ENCODE peak calls at places on chromosomes 11 and 22, in nine cellular contexts. One of them, this sample, is unnamed.

GRCh38 chr22:24576793-24577192 is 16.1 kb downstream of the LRRC75B start:
- DNase-seq in fibroblast of villous mesenchyme: no peak
- DNase-seq in skeletal muscle cell: no peak
- DNase-seq in amniotic stem cell: no peak
- DNase-seq in hypothalamus: no peak
- DNase-seq in Panc1: no peak
- DNase-seq in HTR-8/SVneo: no peak
- DNase-seq in keratinocyte: no peak
- DNase-seq in CD4-positive, CD25-positive, alpha-beta regulatory T cell: no peak
- DNase-seq in this sample: no peak

GRCh38 chr22:29786026-29786425 is 18.9 kb downstream of the UQCR10 start:
- DNase-seq in HTR-8/SVneo: no peak
- DNase-seq in keratinocyte: no peak
- DNase-seq in amniotic stem cell: no peak
- DNase-seq in skeletal muscle cell: no peak
- DNase-seq in Panc1: no peak
- DNase-seq in fibroblast of villous mesenchyme: no peak
- DNase-seq in CD4-positive, CD25-positive, alpha-beta regulatory T cell: no peak
- DNase-seq in hypothalamus: no peak
- DNase-seq in this sample: no peak

GRCh38 chr22:27627444-27627833 is 174.1 kb downstream of the MN1 start:
- DNase-seq in skeletal muscle cell: no peak
- DNase-seq in HTR-8/SVneo: no peak
- DNase-seq in CD4-positive, CD25-positive, alpha-beta regulatory T cell: no peak
- DNase-seq in fibroblast of villous mesenchyme: no peak
- DNase-seq in Panc1: no peak
- DNase-seq in amniotic stem cell: no peak
- DNase-seq in keratinocyte: no peak
- DNase-seq in hypothalamus: no peak
- DNase-seq in this sample: no peak

GRCh38 chr11:7638710-7639642 is 34.3 kb downstream of the CYB5R2 start:
- DNase-seq in skeletal muscle cell: no peak
- DNase-seq in CD4-positive, CD25-positive, alpha-beta regulatory T cell: no peak
- DNase-seq in amniotic stem cell: no peak
- DNase-seq in hypothalamus: no peak
- DNase-seq in keratinocyte: no peak
- DNase-seq in Panc1: no peak
- DNase-seq in HTR-8/SVneo: no peak
- DNase-seq in fibroblast of villous mesenchyme: no peak
- DNase-seq in this sample: no peak

GRCh38 chr11:130846606-130847005 is 69.7 kb downstream of the SNX19 start:
- DNase-seq in HTR-8/SVneo: no peak
- DNase-seq in hypothalamus: no peak
- DNase-seq in Panc1: no peak
- DNase-seq in CD4-positive, CD25-positive, alpha-beta regulatory T cell: no peak
- DNase-seq in amniotic stem cell: no peak
- DNase-seq in fibroblast of villous mesenchyme: no peak
- DNase-seq in keratinocyte: no peak
- DNase-seq in skeletal muscle cell: no peak
- DNase-seq in this sample: no peak

GRCh38 chr11:125313271-125314222 is 149.0 kb downstream of the PKNOX2 start:
- DNase-seq in amniotic stem cell: no peak
- DNase-seq in HTR-8/SVneo: no peak
- DNase-seq in CD4-positive, CD25-positive, alpha-beta regulatory T cell: no peak
- DNase-seq in fibroblast of villous mesenchyme: no peak
- DNase-seq in keratinocyte: no peak
- DNase-seq in Panc1: no peak
- DNase-seq in hypothalamus: no peak
- DNase-seq in skeletal muscle cell: no peak
- DNase-seq in this sample: no peak

GRCh38 chr11:104127828-104128227 is 36.1 kb downstream of the PDGFD start:
- DNase-seq in skeletal muscle cell: peak
- DNase-seq in HTR-8/SVneo: no peak
- DNase-seq in CD4-positive, CD25-positive, alpha-beta regulatory T cell: no peak
- DNase-seq in fibroblast of villous mesenchyme: no peak
- DNase-seq in Panc1: no peak
- DNase-seq in amniotic stem cell: no peak
- DNase-seq in hypothalamus: no peak
- DNase-seq in keratinocyte: no peak
- DNase-seq in this sample: no peak

GRCh38 chr11:70758206-70758605 is 359.9 kb downstream of the CTTN start:
- DNase-seq in keratinocyte: no peak
- DNase-seq in hypothalamus: no peak
- DNase-seq in HTR-8/SVneo: no peak
- DNase-seq in skeletal muscle cell: no peak
- DNase-seq in CD4-positive, CD25-positive, alpha-beta regulatory T cell: no peak
- DNase-seq in Panc1: no peak
- DNase-seq in fibroblast of villous mesenchyme: no peak
- DNase-seq in amniotic stem cell: no peak
- DNase-seq in this sample: no peak

GRCh38 chr11:130470832-130471706 is 22.6 kb downstream of the ADAMTS15 start:
- DNase-seq in CD4-positive, CD25-positive, alpha-beta regulatory T cell: no peak
- DNase-seq in amniotic stem cell: no peak
- DNase-seq in hypothalamus: no peak
- DNase-seq in HTR-8/SVneo: no peak
- DNase-seq in Panc1: no peak
- DNase-seq in keratinocyte: no peak
- DNase-seq in skeletal muscle cell: no peak
- DNase-seq in fibroblast of villous mesenchyme: no peak
- DNase-seq in this sample: no peak

GRCh38 chr22:48535868-48536690 is 1291.6 kb downstream of the BRD1 start:
- DNase-seq in HTR-8/SVneo: no peak
- DNase-seq in skeletal muscle cell: no peak
- DNase-seq in fibroblast of villous mesenchyme: no peak
- DNase-seq in CD4-positive, CD25-positive, alpha-beta regulatory T cell: no peak
- DNase-seq in amniotic stem cell: no peak
- DNase-seq in hypothalamus: no peak
- DNase-seq in keratinocyte: no peak
- DNase-seq in Panc1: no peak
- DNase-seq in this sample: no peak

GRCh38 chr11:75195164-75195962 is 44.5 kb downstream of the SLCO2B1 start:
- DNase-seq in amniotic stem cell: no peak
- DNase-seq in hypothalamus: no peak
- DNase-seq in HTR-8/SVneo: no peak
- DNase-seq in CD4-positive, CD25-positive, alpha-beta regulatory T cell: no peak
- DNase-seq in skeletal muscle cell: no peak
- DNase-seq in fibroblast of villous mesenchyme: no peak
- DNase-seq in Panc1: no peak
- DNase-seq in keratinocyte: no peak
- DNase-seq in this sample: no peak

GRCh38 chr11:82865841-82866240 is 34.4 kb downstream of the PRCP start:
- DNase-seq in HTR-8/SVneo: no peak
- DNase-seq in fibroblast of villous mesenchyme: no peak
- DNase-seq in keratinocyte: no peak
- DNase-seq in Panc1: no peak
- DNase-seq in hypothalamus: no peak
- DNase-seq in skeletal muscle cell: no peak
- DNase-seq in CD4-positive, CD25-positive, alpha-beta regulatory T cell: no peak
- DNase-seq in amniotic stem cell: no peak
- DNase-seq in this sample: no peak

GRCh38 chr11:47616726-47617416 is 22.7 kb upstream of the C1QTNF4 start:
- DNase-seq in skeletal muscle cell: peak
- DNase-seq in CD4-positive, CD25-positive, alpha-beta regulatory T cell: no peak
- DNase-seq in keratinocyte: no peak
- DNase-seq in hypothalamus: no peak
- DNase-seq in fibroblast of villous mesenchyme: peak
- DNase-seq in HTR-8/SVneo: peak
- DNase-seq in Panc1: peak
- DNase-seq in amniotic stem cell: peak
- DNase-seq in this sample: peak

GRCh38 chr22:45163074-45163416 is 680 bp upstream of the NUP50 start:
- DNase-seq in CD4-positive, CD25-positive, alpha-beta regulatory T cell: no peak
- DNase-seq in keratinocyte: no peak
- DNase-seq in skeletal muscle cell: no peak
- DNase-seq in amniotic stem cell: no peak
- DNase-seq in Panc1: no peak
- DNase-seq in HTR-8/SVneo: peak
- DNase-seq in hypothalamus: no peak
- DNase-seq in fibroblast of villous mesenchyme: peak
- DNase-seq in this sample: no peak

This sample was measured in brain pericyte.